ENCODE peak calls at places on chromosomes 16 and 17, in five cellular contexts. One of them, this sample, is unnamed.

GRCh38 chr17:70067104-70067503 is 7.9 kb upstream of the KCNJ16 start:
- DNase-seq in HEK293T: no peak
- DNase-seq in A549: no peak
- DNase-seq in IMR-90: no peak
- DNase-seq in HepG2: no peak
- DNase-seq in this sample: no peak

GRCh38 chr17:5785867-5786509 is 201.7 kb upstream of the NLRP1 start:
- DNase-seq in HEK293T: no peak
- DNase-seq in A549: no peak
- DNase-seq in IMR-90: peak
- DNase-seq in HepG2: no peak
- DNase-seq in this sample: no peak

GRCh38 chr16:85514601-85515318 is 98.4 kb upstream of the GSE1 start:
- DNase-seq in HEK293T: no peak
- DNase-seq in A549: peak
- DNase-seq in IMR-90: peak
- DNase-seq in HepG2: peak
- DNase-seq in this sample: no peak

GRCh38 chr17:50346313-50347086 is 574 bp downstream of the XYLT2 start:
- DNase-seq in HEK293T: peak
- DNase-seq in A549: no peak
- DNase-seq in IMR-90: no peak
- DNase-seq in HepG2: no peak
- DNase-seq in this sample: peak

GRCh38 chr17:29918922-29919856 is 10.8 kb downstream of the SSH2 start:
- DNase-seq in HEK293T: no peak
- DNase-seq in A549: no peak
- DNase-seq in IMR-90: peak
- DNase-seq in HepG2: no peak
- DNase-seq in this sample: no peak

GRCh38 chr16:71360378-71360777 is 1.9 kb downstream of the CALB2 start:
- DNase-seq in HEK293T: no peak
- DNase-seq in A549: peak
- DNase-seq in IMR-90: peak
- DNase-seq in HepG2: peak
- DNase-seq in this sample: peak

GRCh38 chr16:78292726-78293380 is 193.4 kb downstream of the WWOX start:
- DNase-seq in HEK293T: no peak
- DNase-seq in A549: no peak
- DNase-seq in IMR-90: no peak
- DNase-seq in HepG2: peak
- DNase-seq in this sample: no peak

GRCh38 chr16:15639061-15639568 is 3.8 kb downstream of the MARF1 start:
- DNase-seq in HEK293T: no peak
- DNase-seq in A549: no peak
- DNase-seq in IMR-90: no peak
- DNase-seq in HepG2: no peak
- DNase-seq in this sample: no peak

GRCh38 chr16:88685156-88686061 is 898 bp downstream of the SNAI3 start:
- DNase-seq in HEK293T: peak
- DNase-seq in A549: peak
- DNase-seq in IMR-90: peak
- DNase-seq in HepG2: no peak
- DNase-seq in this sample: peak

GRCh38 chr17:66304304-66305174 is 2.1 kb downstream of the PRKCA start:
- DNase-seq in HEK293T: peak
- DNase-seq in A549: peak
- DNase-seq in IMR-90: no peak
- DNase-seq in HepG2: peak
- DNase-seq in this sample: peak

GRCh38 chr16:29714972-29715371 is 30.8 kb downstream of the C16orf54 start:
- DNase-seq in HEK293T: no peak
- DNase-seq in A549: no peak
- DNase-seq in IMR-90: no peak
- DNase-seq in HepG2: no peak
- DNase-seq in this sample: no peak

GRCh38 chr17:266701-267656 is 85.5 kb upstream of the DOC2B start:
- DNase-seq in HEK293T: no peak
- DNase-seq in A549: no peak
- DNase-seq in IMR-90: no peak
- DNase-seq in HepG2: no peak
- DNase-seq in this sample: no peak

GRCh38 chr17:5506307-5506706 is 19.9 kb downstream of the MIS12 start:
- DNase-seq in HEK293T: no peak
- DNase-seq in A549: no peak
- DNase-seq in IMR-90: no peak
- DNase-seq in HepG2: no peak
- DNase-seq in this sample: no peak

GRCh38 chr17:17403899-17404576 is 72.8 kb upstream of the MED9 start:
- DNase-seq in HEK293T: no peak
- DNase-seq in A549: no peak
- DNase-seq in IMR-90: no peak
- DNase-seq in HepG2: no peak
- DNase-seq in this sample: no peak

GRCh38 chr16:11784048-11784780 is 12.8 kb downstream of the ZC3H7A start:
- DNase-seq in HEK293T: no peak
- DNase-seq in A549: no peak
- DNase-seq in IMR-90: no peak
- DNase-seq in HepG2: no peak
- DNase-seq in this sample: no peak

GRCh38 chr16:77288222-77288621 is 89.0 kb downstream of the SYCE1L start:
- DNase-seq in HEK293T: no peak
- DNase-seq in A549: peak
- DNase-seq in IMR-90: peak
- DNase-seq in HepG2: no peak
- DNase-seq in this sample: no peak

GRCh38 chr16:68370921-68371651 is 60.3 kb downstream of the PRMT7 start:
- DNase-seq in HEK293T: no peak
- DNase-seq in A549: no peak
- DNase-seq in IMR-90: no peak
- DNase-seq in HepG2: no peak
- DNase-seq in this sample: no peak

GRCh38 chr17:72165202-72165972 is 44.6 kb downstream of the SOX9 start:
- DNase-seq in HEK293T: no peak
- DNase-seq in A549: no peak
- DNase-seq in IMR-90: no peak
- DNase-seq in HepG2: no peak
- DNase-seq in this sample: no peak

GRCh38 chr16:81189100-81189664 is 49.3 kb upstream of the BCO1 start:
- DNase-seq in HEK293T: no peak
- DNase-seq in A549: no peak
- DNase-seq in IMR-90: peak
- DNase-seq in HepG2: no peak
- DNase-seq in this sample: peak

GRCh38 chr17:17548044-17548443 is 43.5 kb downstream of the PEMT start:
- DNase-seq in HEK293T: no peak
- DNase-seq in A549: no peak
- DNase-seq in IMR-90: no peak
- DNase-seq in HepG2: no peak
- DNase-seq in this sample: no peak

GRCh38 chr16:11129378-11129781 is 126.6 kb downstream of the SOCS1 start:
- DNase-seq in HEK293T: no peak
- DNase-seq in A549: no peak
- DNase-seq in IMR-90: no peak
- DNase-seq in HepG2: no peak
- DNase-seq in this sample: no peak

GRCh38 chr17:35129973-35130351 is 8.5 kb downstream of the FNDC8 start:
- DNase-seq in HEK293T: no peak
- DNase-seq in A549: no peak
- DNase-seq in IMR-90: peak
- DNase-seq in HepG2: no peak
- DNase-seq in this sample: no peak

GRCh38 chr17:4980644-4981216 is 6.7 kb downstream of the CAMTA2 start:
- DNase-seq in HEK293T: peak
- DNase-seq in A549: peak
- DNase-seq in IMR-90: peak
- DNase-seq in HepG2: peak
- DNase-seq in this sample: peak

GRCh38 chr17:76237859-76238313 is 2.4 kb downstream of the RNF157 start:
- DNase-seq in HEK293T: no peak
- DNase-seq in A549: peak
- DNase-seq in IMR-90: no peak
- DNase-seq in HepG2: peak
- DNase-seq in this sample: no peak

DNA sequence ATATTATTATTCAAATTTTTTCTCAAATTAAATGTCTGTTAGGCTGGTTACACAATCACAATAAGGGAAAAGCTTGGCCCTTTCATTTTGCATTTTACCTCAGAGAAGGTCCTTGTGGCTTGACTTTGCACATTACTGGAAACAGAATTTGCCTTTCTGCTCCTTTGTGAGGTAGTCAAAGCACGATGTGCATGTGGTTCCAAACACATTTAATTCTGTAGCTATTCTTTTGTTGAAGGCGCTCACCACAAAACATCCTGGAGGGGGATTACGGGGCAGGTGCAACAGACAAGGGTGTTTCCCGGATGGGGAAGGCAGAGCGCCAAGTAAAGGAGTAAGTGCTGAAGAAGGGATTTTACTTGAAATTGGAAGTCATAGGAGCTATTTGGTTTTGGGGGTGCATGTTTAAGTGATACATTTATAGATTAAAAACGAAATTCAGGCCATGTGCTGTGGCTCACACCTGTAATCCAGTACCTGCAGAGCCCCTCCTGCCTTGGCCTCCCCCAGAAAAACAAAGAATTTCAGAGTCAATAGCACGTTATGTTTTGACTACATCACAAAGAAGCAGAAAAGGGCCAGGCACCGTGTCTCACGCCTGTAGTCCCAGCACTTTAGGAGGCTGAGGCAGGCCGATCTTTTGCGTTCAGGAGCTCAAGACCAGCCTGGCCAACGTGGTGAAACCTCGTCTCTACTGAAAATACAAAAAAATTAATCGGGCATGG is 31.2 kb upstream of the TENT4B start:
- DNase-seq in HEK293T: no peak
- DNase-seq in A549: no peak
- DNase-seq in IMR-90: no peak
- DNase-seq in HepG2: no peak
- DNase-seq in this sample: no peak
- TF ChIP-seq BHLHE40 in HEK293T: no peak
- TF ChIP-seq BHLHE40 in A549: no peak
- TF ChIP-seq BHLHE40 in IMR-90: no peak
- TF ChIP-seq BHLHE40 in HepG2: no peak
- TF ChIP-seq BHLHE40 in this sample: no peak

GRCh38 chr17:75093543-75094158 is 5.9 kb downstream of the SLC16A5 start:
- DNase-seq in HEK293T: no peak
- DNase-seq in A549: peak
- DNase-seq in IMR-90: no peak
- DNase-seq in HepG2: no peak
- DNase-seq in this sample: no peak

GRCh38 chr17:75097865-75098264 is 10.1 kb downstream of the SLC16A5 start:
- DNase-seq in HEK293T: no peak
- DNase-seq in A549: no peak
- DNase-seq in IMR-90: no peak
- DNase-seq in HepG2: no peak
- DNase-seq in this sample: no peak

GRCh38 chr17:75098861-75099260 is 10.9 kb upstream of the ARMC7 start:
- DNase-seq in HEK293T: no peak
- DNase-seq in A549: no peak
- DNase-seq in IMR-90: no peak
- DNase-seq in HepG2: no peak
- DNase-seq in this sample: no peak

GRCh38 chr17:75094871-75095399 is 7.2 kb downstream of the SLC16A5 start:
- DNase-seq in HEK293T: no peak
- DNase-seq in A549: no peak
- DNase-seq in IMR-90: no peak
- DNase-seq in HepG2: no peak
- DNase-seq in this sample: no peak

DNA sequence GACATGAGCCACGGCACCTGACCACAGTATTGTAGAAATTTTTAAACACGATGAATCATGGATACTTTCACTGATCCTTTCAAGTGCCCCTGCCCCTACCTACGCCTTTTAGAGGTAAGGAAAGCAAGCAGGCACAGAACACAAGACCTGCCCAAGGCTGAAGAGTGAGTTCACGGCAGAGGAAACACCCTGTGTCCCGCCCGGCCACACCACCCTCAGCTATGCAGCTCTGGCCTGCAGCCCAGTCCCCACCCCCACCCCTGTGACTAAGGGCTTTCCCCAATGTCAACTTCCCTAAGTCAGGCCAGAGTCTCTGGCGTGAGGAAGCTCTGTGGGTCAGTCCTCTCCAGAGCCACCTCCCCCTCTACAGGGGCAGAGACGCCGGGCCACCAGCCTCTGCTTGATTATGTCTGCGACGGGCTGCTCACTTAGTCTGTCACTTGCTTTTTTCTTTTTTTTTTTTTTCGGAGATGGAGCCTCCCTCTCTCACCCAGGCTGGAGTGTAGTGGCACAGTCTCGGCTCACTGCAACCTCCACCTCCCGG is 8.4 kb downstream of the SLC16A5 start:
- DNase-seq in HEK293T: no peak
- DNase-seq in A549: peak
- DNase-seq in IMR-90: peak
- DNase-seq in HepG2: peak
- DNase-seq in this sample: peak
- TF ChIP-seq BHLHE40 in HEK293T: no peak
- TF ChIP-seq BHLHE40 in A549: no peak
- TF ChIP-seq BHLHE40 in IMR-90: no peak
- TF ChIP-seq BHLHE40 in HepG2: no peak
- TF ChIP-seq BHLHE40 in this sample: peak

GRCh38 chr17:81164464-81165245 is 652 bp upstream of the PVALEF start:
- DNase-seq in HEK293T: no peak
- DNase-seq in A549: no peak
- DNase-seq in IMR-90: no peak
- DNase-seq in HepG2: peak
- DNase-seq in this sample: no peak
- TF ChIP-seq BHLHE40 in HEK293T: no peak
- TF ChIP-seq BHLHE40 in A549: no peak
- TF ChIP-seq BHLHE40 in IMR-90: no peak
- TF ChIP-seq BHLHE40 in HepG2: no peak
- TF ChIP-seq BHLHE40 in this sample: no peak

DNA sequence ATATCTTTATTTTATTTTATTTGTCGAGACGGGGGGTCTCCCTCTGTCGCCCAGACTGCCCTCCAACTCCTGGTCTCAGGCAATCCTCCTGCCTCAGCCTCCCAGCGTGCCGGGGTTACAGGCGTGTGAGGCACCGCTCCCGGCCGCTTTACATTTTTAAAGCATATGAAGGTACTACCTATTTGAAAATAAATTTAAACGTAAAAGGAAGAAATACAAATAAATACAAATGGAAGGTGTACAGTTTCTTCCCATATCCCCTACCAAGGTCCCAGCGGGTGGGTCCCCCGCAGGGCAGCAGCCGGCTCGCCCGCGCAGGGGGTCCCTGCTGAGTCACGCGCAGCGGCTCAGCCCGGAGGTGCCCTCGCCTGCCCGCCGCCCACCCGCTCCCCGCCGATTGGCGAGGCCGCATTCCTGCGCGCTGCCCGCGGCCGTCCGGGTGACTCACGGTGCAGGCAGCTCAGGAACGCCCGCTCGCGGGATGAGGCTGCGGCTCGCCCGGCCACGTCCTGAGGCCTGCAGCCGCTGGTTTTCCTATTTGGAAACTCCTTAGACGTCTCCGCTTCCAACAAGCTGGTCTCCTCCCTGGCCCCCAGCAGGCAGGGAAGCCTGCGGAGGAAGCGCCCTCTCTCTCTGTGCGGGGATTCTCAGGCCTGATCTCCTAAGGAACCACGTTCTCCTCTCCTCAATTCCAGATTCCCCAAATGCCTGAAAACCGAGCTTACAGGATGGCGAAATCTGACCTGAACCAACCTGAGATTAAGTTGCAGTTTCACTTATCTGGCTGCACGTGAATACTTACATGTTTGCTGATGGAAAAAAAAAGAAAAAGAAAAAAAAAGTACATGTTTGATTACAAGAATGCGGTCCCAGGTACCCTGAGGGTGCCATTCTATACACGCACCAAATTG is 54.8 kb upstream of the MAP3K14 start:
- DNase-seq in HEK293T: peak
- DNase-seq in A549: peak
- DNase-seq in IMR-90: peak
- DNase-seq in HepG2: peak
- DNase-seq in this sample: no peak
- TF ChIP-seq BHLHE40 in HEK293T: no peak
- TF ChIP-seq BHLHE40 in A549: peak
- TF ChIP-seq BHLHE40 in IMR-90: peak
- TF ChIP-seq BHLHE40 in HepG2: peak
- TF ChIP-seq BHLHE40 in this sample: no peak

This sample was measured in K562.